ENCODE peak calls at places on chromosomes 3 and 15, in four cellular contexts. X is mucosa of descending colon, N is suprapubic skin, Q is mammary epithelial cell. L is an unnamed sample.

GRCh38 chr3:3998140-3998977 is 199.1 kb downstream of the LRRN1 start:
- DNase-seq in X (no peak), N (no peak), Q (peak), L (no peak)

GRCh38 chr3:144054766-144055165 is 83.1 kb downstream of the DIPK2A start:
- DNase-seq in X (no peak), N (no peak), Q (no peak), L (no peak)

GRCh38 chr3:139304383-139304782 is 39.4 kb upstream of the MRPS22 start:
- DNase-seq in Q (no peak), N (no peak), X (no peak), L (no peak)

GRCh38 chr3:105513042-105513441 is 146.3 kb downstream of the ALCAM start:
- DNase-seq in N (no peak), X (no peak), Q (peak), L (peak)

GRCh38 chr3:42061042-42061710 is 30.0 kb upstream of the TRAK1 start:
- DNase-seq in X (no peak), Q (no peak), N (peak), L (no peak)

GRCh38 chr3:183224581-183224980 is 28.5 kb upstream of the B3GNT5 start:
- DNase-seq in X (no peak), Q (no peak), N (no peak), L (no peak)

GRCh38 chr15:88624156-88624970 is 3.2 kb downstream of the AEN start:
- DNase-seq in X (no peak), N (peak), Q (no peak), L (no peak)

GRCh38 chr3:60276615-60277014 is 974.6 kb downstream of the FHIT start:
- DNase-seq in N (no peak), X (no peak), Q (no peak), L (no peak)

GRCh38 chr3:99645277-99646106 is 7.1 kb downstream of the COL8A1 start:
- DNase-seq in N (no peak), X (no peak), Q (peak), L (no peak)

GRCh38 chr15:101105059-101105851 is 146.6 kb downstream of the CHSY1 start:
- DNase-seq in N (no peak), X (no peak), Q (peak), L (no peak)

GRCh38 chr15:69535101-69535638 is 82.6 kb downstream of the RPLP1 start:
- DNase-seq in X (no peak), N (no peak), Q (peak), L (peak)

GRCh38 chr3:139721370-139721769 is 43.6 kb upstream of the NMNAT3 start:
- DNase-seq in X (no peak), N (no peak), Q (no peak), L (no peak)

GRCh38 chr15:76674883-76675282 is 230.3 kb downstream of the SCAPER start:
- DNase-seq in N (no peak), Q (peak), X (no peak), L (peak)

GRCh38 chr3:125310623-125311076 is 64.5 kb downstream of the ZNF148 start:
- DNase-seq in Q (no peak), N (no peak), X (no peak), L (no peak)

GRCh38 chr3:88713233-88713691 is 394.2 kb upstream of the EPHA3 start:
- DNase-seq in Q (peak), X (no peak), N (no peak), L (peak)

GRCh38 chr3:140736863-140737460 is 59.1 kb downstream of the TRIM42 start:
- DNase-seq in N (no peak), Q (peak), X (no peak), L (no peak)

GRCh38 chr3:148333091-148333490 is 364.6 kb upstream of the AGTR1 start:
- DNase-seq in X (no peak), Q (no peak), N (no peak), L (no peak)

GRCh38 chr3:111944377-111944776 is 34.4 kb upstream of the ABHD10 start:
- DNase-seq in Q (peak), N (no peak), X (no peak), L (no peak)

DNA sequence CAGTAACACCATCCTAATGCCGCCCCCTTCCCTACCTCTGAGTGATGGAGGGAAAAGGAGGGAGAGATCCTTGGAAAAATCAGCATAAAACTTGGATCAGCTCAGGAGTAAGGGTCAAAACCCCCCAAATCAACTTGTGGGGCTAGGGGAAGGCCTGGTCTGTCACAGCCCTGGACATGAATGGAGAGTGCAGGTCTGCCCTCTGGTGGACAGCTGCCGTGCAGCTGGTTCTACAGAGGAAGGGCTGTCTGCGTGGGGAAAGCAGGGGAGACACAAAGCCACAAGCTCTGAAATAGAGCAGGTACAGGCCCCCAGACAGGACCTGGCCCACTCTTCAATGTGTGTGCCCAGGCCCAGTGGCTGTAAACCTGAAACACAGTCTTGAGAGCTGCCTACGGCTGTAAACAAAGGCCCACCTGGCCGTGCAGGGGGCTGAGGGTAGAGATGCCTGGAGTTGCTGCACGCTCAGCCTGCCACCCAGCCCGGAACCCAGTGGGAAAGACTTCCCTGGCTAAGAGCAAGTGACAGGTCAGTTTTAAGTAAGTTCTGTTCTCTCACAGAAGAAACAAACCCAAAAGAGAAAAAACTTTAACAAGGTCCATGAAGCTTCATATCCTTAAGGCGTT is 16.4 kb downstream of the CLK3 start:
- DNase-seq in Q (peak), N (no peak), X (peak), L (no peak)
- TF ChIP-seq CTCF in Q (peak), N (peak), X (peak), L (peak)

DNA sequence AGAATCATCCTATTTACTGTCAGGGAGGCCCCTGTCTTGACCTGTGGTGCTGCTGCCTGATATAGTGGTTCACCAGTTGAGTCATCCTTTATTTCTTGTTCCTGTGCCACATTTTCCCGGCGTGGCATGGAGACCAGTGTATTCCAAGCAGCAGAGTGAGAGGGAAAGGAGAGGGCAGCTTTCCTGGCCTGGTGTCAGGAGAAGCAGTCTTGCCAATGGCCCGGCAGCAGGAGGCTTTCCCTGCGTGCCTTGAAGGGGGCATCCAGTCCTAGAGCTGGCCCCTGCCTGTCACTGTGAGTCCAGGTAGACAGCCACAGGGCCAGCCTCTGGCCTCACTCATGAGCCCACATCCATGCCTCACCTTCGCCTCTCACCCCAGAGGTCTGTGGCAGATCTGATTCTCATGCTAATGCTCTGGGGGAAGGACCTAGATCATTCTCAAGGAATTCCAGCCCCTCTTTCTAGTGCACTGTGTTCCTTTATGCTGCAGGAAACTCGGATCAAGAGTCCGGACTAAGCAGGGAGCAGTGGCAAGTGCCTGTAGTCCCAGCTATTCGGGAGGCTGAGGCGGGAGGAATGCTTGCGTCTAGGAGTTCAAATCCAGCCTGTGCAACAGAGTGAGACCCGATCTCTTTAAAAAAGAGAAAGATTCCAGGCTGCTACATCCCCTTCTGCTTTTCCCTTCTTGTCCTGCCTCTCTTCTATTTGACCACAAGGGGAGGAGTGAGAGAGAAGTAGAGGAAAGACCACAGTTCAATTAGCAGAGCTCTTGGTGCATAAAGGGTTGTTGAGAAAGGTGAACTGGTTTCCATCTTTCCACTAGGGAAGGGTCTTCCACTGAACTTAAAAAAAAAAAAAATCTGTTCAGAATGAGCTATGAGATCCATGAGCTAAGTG is 66.8 kb upstream of the HACD2 start:
- DNase-seq in N (no peak), X (no peak), Q (no peak), L (no peak)
- TF ChIP-seq CTCF in N (no peak), X (no peak), Q (no peak), L (peak)

GRCh38 chr15:95503107-95503506 is 827.4 kb upstream of the NR2F2 start:
- DNase-seq in Q (no peak), N (no peak), X (no peak), L (no peak)
- TF ChIP-seq CTCF in Q (no peak), N (no peak), X (no peak), L (no peak)

GRCh38 chr3:31161889-31162288 is 267.4 kb upstream of the GADL1 start:
- DNase-seq in X (no peak), Q (no peak), N (no peak), L (peak)

GRCh38 chr3:31159331-31160039 is 265.0 kb upstream of the GADL1 start:
- DNase-seq in N (no peak), Q (no peak), X (no peak), L (no peak)

GRCh38 chr3:31157893-31158620 is 263.6 kb upstream of the GADL1 start:
- DNase-seq in Q (no peak), X (no peak), N (no peak), L (peak)

GRCh38 chr3:31157028-31157694 is 262.7 kb upstream of the GADL1 start:
- DNase-seq in Q (no peak), N (no peak), X (no peak), L (no peak)
- TF ChIP-seq CTCF in Q (no peak), N (no peak), X (no peak), L (no peak)

GRCh38 chr15:46275701-46276100 is 640.9 kb downstream of the SQOR start:
- DNase-seq in N (no peak), X (no peak), Q (no peak), L (no peak)

GRCh38 chr15:46277451-46277850 is 642.6 kb downstream of the SQOR start:
- DNase-seq in N (no peak), X (no peak), Q (no peak), L (no peak)

GRCh38 chr15:46277994-46278885 is 643.4 kb downstream of the SQOR start:
- DNase-seq in X (no peak), Q (no peak), N (no peak), L (no peak)

DNA sequence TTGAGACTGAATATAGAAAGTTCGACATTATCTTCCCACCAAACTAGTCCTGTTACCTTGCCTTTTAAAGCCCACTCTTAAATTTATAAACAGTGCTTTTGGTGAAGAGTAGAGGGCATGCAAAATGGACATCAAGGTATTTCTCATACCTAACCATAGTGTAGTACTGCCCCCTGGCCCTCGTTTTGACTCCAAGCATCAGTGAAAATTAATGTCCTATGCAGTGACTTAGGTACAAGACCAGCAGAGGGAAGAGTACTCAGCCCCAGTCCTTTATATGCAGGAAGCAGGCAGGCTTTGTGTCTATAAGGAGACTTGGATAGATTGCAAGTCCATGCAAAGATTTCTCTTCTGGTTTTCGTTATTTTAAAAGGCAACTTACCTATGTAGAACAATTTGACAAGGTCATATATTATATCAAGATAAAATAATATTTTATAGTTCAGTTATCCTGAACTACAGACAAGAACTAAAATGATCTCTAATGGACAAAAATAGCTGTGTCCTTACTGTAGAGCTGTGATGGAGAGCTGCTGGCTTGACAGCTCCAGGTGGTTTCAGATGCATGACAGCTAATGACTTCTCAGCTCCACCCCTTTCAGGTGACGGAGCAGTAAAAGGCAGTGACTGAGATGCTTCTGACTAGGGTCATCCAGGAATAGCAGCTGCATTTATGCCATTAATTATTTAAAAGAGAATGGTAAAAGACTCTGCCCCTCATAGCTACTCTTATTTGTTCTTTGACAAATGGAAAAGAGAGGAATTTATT is 646.1 kb downstream of the SQOR start:
- DNase-seq in N (no peak), X (no peak), Q (no peak), L (no peak)
- TF ChIP-seq CTCF in N (no peak), X (no peak), Q (no peak), L (no peak)

GRCh38 chr3:163622384-163622783 is 1455.9 kb downstream of the SI start:
- DNase-seq in N (no peak), X (no peak), Q (no peak), L (no peak)
- TF ChIP-seq CTCF in N (no peak), X (no peak), Q (no peak), L (no peak)

L was measured in AG04449.